ENCODE peak calls at places on chromosomes 16 and 17, in six cellular contexts. T, B, C, S, A and G are unnamed samples.

GRCh38 chr16:14036869-14037268 is 34.2 kb upstream of the MRTFB start:
- DNase-seq in C (no peak), S (no peak), T (no peak), B (no peak), A (no peak), G (no peak)

GRCh38 chr17:59165933-59166342 is 10.4 kb downstream of the PRR11 start:
- DNase-seq in B (no peak), S (peak; percentile 57), T (peak; percentile 68), A (peak; percentile 71), C (peak; percentile 27), G (peak; percentile 30)

GRCh38 chr17:46832306-46832895 is 13.9 kb upstream of the WNT3 start:
- DNase-seq in T (no peak), S (no peak), A (no peak), C (no peak), B (no peak), G (no peak)

GRCh38 chr17:57701121-57701520 is 44.0 kb downstream of the CCDC182 start:
- DNase-seq in T (no peak), S (no peak), A (no peak), B (no peak), C (no peak), G (no peak)

GRCh38 chr17:83127431-83128160 is 48.2 kb downstream of the METRNL start:
- DNase-seq in A (peak; percentile 59), T (no peak), C (no peak), S (no peak), B (no peak), G (no peak)

GRCh38 chr16:86874141-86874540 is 295.8 kb downstream of the FOXL1 start:
- DNase-seq in S (no peak), T (no peak), B (no peak), A (no peak), C (peak; percentile 19), G (no peak)

GRCh38 chr17:37650419-37651003 is 7.3 kb upstream of the DDX52 start:
- DNase-seq in A (no peak), C (no peak), B (no peak), T (peak; percentile 67), S (no peak), G (no peak)

GRCh38 chr17:70736375-70736957 is 567.1 kb downstream of the KCNJ2 start:
- DNase-seq in C (no peak), S (no peak), T (no peak), B (no peak), A (no peak), G (no peak)

GRCh38 chr17:56557682-56558081 is 35.8 kb upstream of the NOG start:
- DNase-seq in T (no peak), S (no peak), A (no peak), B (no peak), C (no peak), G (no peak)

GRCh38 chr17:39751016-39751543 is 13.3 kb downstream of the GRB7 start:
- DNase-seq in C (no peak), T (no peak), S (no peak), B (no peak), A (no peak), G (no peak)

GRCh38 chr17:39750131-39751015 is 12.6 kb downstream of the GRB7 start:
- DNase-seq in C (no peak), A (peak; percentile 67), T (no peak), B (no peak), S (no peak), G (no peak)

GRCh38 chr17:39752241-39752831 is 14.6 kb downstream of the GRB7 start:
- DNase-seq in B (peak; percentile 9), S (no peak), A (no peak), T (no peak), C (no peak), G (no peak)

GRCh38 chr17:39753514-39754160 is 15.9 kb downstream of the GRB7 start:
- DNase-seq in S (no peak), C (no peak), A (no peak), T (no peak), B (peak; percentile 31), G (no peak)

DNA sequence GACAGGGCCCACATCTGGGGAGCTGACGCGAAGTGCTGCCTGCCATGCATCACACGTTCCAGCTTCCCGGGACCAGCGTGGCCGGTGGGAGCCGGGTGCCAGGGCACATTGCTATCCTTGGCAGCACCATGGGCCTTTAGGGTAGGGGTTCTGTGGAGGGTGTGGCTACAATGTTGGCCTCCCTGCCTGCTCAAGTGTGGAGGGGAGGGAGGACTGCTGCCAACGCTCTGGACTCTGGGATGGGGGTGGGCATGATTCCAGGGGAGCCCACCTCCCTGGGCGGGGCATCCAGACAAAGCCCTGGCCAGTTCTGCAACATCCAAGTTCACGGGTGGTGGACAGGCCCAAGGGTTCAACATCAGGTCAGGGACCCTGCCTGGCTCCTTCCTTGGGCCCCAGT is 13.9 kb downstream of the GRB7 start:
- DNase-seq in A (no peak), C (no peak), T (no peak), B (peak; percentile 11), S (no peak), G (no peak)
- TF ChIP-seq EP300 in A (no peak), C (no peak), T (no peak), B (no peak), S (no peak), G (no peak)

GRCh38 chr17:76969598-76970172 is 101.5 kb downstream of the MGAT5B start:
- DNase-seq in B (no peak), T (no peak), S (no peak), C (no peak), A (no peak), G (no peak)

GRCh38 chr17:76973040-76973439 is 104.8 kb downstream of the MGAT5B start:
- DNase-seq in S (no peak), T (no peak), B (no peak), C (no peak), A (no peak), G (no peak)

GRCh38 chr17:76974721-76975120 is 106.5 kb downstream of the MGAT5B start:
- DNase-seq in T (no peak), B (no peak), A (no peak), C (no peak), S (no peak), G (no peak)

GRCh38 chr17:76968707-76969597 is 100.7 kb downstream of the MGAT5B start:
- DNase-seq in A (no peak), T (no peak), B (no peak), C (peak; percentile 96), S (no peak), G (no peak)

GRCh38 chr17:76972046-76972641 is 103.9 kb downstream of the MGAT5B start:
- DNase-seq in S (no peak), T (no peak), B (no peak), A (no peak), C (no peak), G (no peak)
- TF ChIP-seq EP300 in S (no peak), T (no peak), B (no peak), A (no peak), C (no peak), G (no peak)

GRCh38 chr17:75535119-75535537 is 9.6 kb downstream of the LLGL2 start:
- DNase-seq in T (no peak), B (no peak), C (no peak), A (no peak), S (peak; percentile 26), G (no peak)
- TF ChIP-seq EP300 in T (no peak), B (no peak), C (no peak), A (no peak), S (no peak), G (no peak)

DNA sequence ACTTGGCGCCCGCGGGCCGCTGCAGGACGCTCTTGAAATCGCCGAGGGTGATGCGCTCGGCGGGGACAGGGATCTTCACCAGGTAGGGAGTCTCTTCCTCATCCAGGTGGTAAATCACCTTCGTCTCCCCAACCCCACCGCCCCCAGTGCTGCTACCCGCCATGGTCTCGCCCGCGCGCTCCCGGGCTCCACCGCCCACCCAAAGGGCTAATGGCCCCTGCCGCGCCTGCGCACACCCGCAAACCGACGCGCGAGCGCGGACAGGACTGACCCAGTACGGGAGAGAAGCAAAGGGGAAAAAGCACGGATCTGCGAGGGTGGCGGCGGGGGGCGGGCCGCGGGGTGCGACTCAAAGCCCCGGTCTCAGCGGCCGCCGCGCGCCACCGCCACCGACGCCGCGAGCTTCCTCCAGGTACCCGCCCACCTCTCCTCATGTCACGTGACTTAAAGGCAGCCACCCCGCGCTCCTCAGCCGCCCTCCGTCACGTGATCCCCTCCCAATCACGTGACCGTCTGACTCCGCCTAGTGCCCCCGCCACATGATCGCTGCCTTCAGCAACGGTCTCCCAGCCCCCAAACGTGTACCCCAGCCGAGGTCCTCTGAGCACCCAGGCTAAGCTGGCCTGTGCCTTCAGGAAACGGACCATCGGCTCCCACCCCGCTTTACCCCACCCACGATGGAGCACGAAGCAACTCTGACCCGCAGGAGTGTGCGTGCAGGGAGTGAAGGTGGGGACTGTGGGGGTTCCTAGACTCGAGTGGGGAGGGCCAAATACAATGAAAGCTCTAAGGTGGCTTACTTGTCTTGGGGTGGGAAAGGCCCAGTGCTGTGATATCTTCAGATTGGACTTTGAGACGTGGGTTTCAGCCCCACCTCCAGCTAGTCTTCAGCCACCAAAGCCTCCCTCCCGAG is at the start of gene DVL2:
- DNase-seq in T (peak; percentile 98), S (peak; percentile 79), B (peak; percentile 96), C (no peak), A (peak; percentile 99), G (peak; percentile 97)
- TF ChIP-seq EP300 in T (no peak), S (no peak), B (no peak), C (peak; percentile 61), A (no peak), G (peak; percentile 56)

GRCh38 chr16:47753620-47754019 is 292.5 kb downstream of the PHKB start:
- DNase-seq in A (no peak), C (no peak), B (no peak), T (no peak), S (no peak), G (no peak)
- TF ChIP-seq EP300 in A (no peak), C (no peak), B (no peak), T (no peak), S (no peak), G (no peak)